ENCODE peak calls at places on chromosomes 3 and 15, in six cellular contexts. A is heart left ventricle, M is A673, I is psoas muscle, J is ovary, P is pancreas. Y is an unnamed sample.

GRCh38 chr3:10194328-10195071 is 29.8 kb downstream of the IRAK2 start:
- DNase-seq in P (no peak), I (peak; percentile 68), A (peak; percentile 34), J (no peak), M (no peak), Y (no peak)

GRCh38 chr3:121660356-121661171 is at the start of gene HCLS1:
- DNase-seq in P (peak; percentile 59), A (peak; percentile 61), M (peak; percentile 86), I (peak; percentile 67), J (no peak), Y (no peak)

GRCh38 chr3:61425356-61425755 is 136.0 kb upstream of the PTPRG start:
- DNase-seq in P (no peak), I (no peak), A (no peak), J (no peak), M (no peak), Y (no peak)

GRCh38 chr3:14414841-14415464 is 12.5 kb downstream of the SLC6A6 start:
- DNase-seq in J (no peak), P (no peak), I (no peak), A (no peak), M (no peak), Y (no peak)

GRCh38 chr3:175940243-175940642 is 1081.1 kb downstream of the NAALADL2 start:
- DNase-seq in P (no peak), I (no peak), A (no peak), M (peak; percentile 16), J (no peak), Y (no peak)

GRCh38 chr3:12556243-12556722 is 604 bp upstream of the MKRN2 start:
- DNase-seq in J (no peak), A (no peak), M (no peak), P (no peak), I (no peak), Y (no peak)

GRCh38 chr3:137762674-137763593 is 1.2 kb upstream of the SOX14 start:
- DNase-seq in I (no peak), A (no peak), M (no peak), P (no peak), J (no peak), Y (no peak)

GRCh38 chr3:29950232-29950631 is 656.2 kb upstream of the TGFBR2 start:
- DNase-seq in J (no peak), I (no peak), M (no peak), P (no peak), A (no peak), Y (no peak)

GRCh38 chr15:80072285-80072684 is 12.8 kb downstream of the ZFAND6 start:
- DNase-seq in J (no peak), I (no peak), A (peak; percentile 26), M (peak; percentile 93), P (no peak), Y (peak; percentile 39)

GRCh38 chr3:195076981-195077610 is 193.9 kb downstream of the XXYLT1 start:
- DNase-seq in J (no peak), P (peak; percentile 42), M (no peak), A (no peak), I (peak; percentile 36), Y (no peak)

GRCh38 chr3:99409961-99410360 is 228.4 kb upstream of the COL8A1 start:
- DNase-seq in J (no peak), I (no peak), P (no peak), M (no peak), A (no peak), Y (no peak)

GRCh38 chr3:192727032-192727847 is at the start of gene FGF12:
- DNase-seq in J (peak; percentile 20), A (peak; percentile 85), P (peak; percentile 79), I (peak; percentile 65), M (peak; percentile 81), Y (peak; percentile 84)

GRCh38 chr3:140731440-140732119 is 53.7 kb downstream of the TRIM42 start:
- DNase-seq in M (no peak), I (no peak), P (no peak), A (no peak), J (no peak), Y (no peak)

GRCh38 chr3:189325454-189325853 is 153.7 kb downstream of the TPRG1 start:
- DNase-seq in A (no peak), I (no peak), P (no peak), M (no peak), J (no peak), Y (no peak)

GRCh38 chr3:169822540-169822939 is 9.8 kb upstream of the LRRC34 start:
- DNase-seq in P (no peak), A (no peak), M (no peak), J (no peak), I (no peak), Y (no peak)

GRCh38 chr3:33855884-33856546 is 57.6 kb downstream of the PDCD6IP start:
- DNase-seq in J (no peak), A (no peak), I (no peak), M (no peak), P (no peak), Y (no peak)

GRCh38 chr3:25350741-25351140 is 77.3 kb upstream of the RARB start:
- DNase-seq in A (no peak), M (no peak), P (no peak), I (no peak), J (no peak), Y (no peak)

GRCh38 chr15:20353966-20354883 is 187.4 kb downstream of the GOLGA6L6 start:
- DNase-seq in J (peak; percentile 11), A (no peak), M (no peak), I (peak; percentile 45), P (no peak), Y (peak; percentile 47)

GRCh38 chr15:65377105-65377975 is 462 bp downstream of the IGDCC3 start:
- DNase-seq in A (no peak), P (peak; percentile 74), M (no peak), I (no peak), J (no peak), Y (no peak)

GRCh38 chr15:32910839-32911238 is 193.0 kb downstream of the GREM1 start:
- DNase-seq in P (no peak), M (no peak), I (no peak), J (no peak), A (no peak), Y (no peak)

GRCh38 chr15:32908135-32908801 is 190.5 kb downstream of the GREM1 start:
- DNase-seq in P (no peak), A (no peak), I (no peak), M (no peak), J (peak; percentile 19), Y (no peak)

GRCh38 chr15:32905481-32905880 is 187.7 kb downstream of the GREM1 start:
- DNase-seq in J (no peak), P (no peak), A (no peak), I (no peak), M (no peak), Y (no peak)

GRCh38 chr15:32909431-32909830 is 191.6 kb downstream of the GREM1 start:
- DNase-seq in A (no peak), I (no peak), J (no peak), P (no peak), M (no peak), Y (no peak)

DNA sequence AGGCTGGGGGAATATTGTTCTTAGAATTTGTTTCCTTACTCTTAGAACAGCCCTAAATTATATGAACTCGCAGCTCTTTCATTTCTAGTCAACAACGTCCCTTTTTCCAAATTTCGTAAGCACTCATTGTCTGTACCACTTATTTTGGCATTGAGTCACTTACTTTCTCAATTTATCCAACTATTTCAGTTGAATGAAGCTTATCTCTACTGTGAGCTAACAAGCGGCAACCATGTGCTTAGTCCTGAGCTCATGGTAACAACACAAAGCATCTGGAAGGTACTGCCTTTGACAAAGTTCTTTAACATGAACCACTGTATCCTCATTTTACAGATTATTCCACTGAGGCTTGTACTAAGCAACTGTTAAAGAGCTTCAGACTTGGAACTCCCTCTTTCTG is 191.1 kb downstream of the GREM1 start:
- DNase-seq in P (no peak), A (no peak), I (no peak), M (no peak), J (no peak), Y (no peak)
- TF ChIP-seq CTCF in P (no peak), A (no peak), I (no peak), M (no peak), J (no peak), Y (no peak)

DNA sequence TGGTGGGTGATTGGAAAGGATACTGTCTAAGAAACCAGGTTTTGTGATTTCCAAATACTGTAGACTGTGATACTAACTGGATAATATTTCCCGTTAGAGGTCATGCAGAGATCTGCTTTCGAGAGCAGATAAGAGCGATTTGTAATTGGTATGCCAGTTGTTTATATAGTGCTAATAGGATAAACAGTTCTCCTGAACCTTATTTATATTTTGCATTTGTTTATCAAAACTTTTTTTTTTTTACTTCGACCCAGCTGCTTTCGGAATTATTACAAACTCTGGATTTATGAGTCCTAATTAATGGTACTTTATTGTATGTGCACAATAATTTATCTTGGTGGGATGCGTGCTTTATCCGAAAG is 62.0 kb downstream of the SMAD6 start:
- DNase-seq in J (no peak), A (no peak), P (no peak), I (no peak), M (no peak), Y (no peak)
- H3K4me1 ChIP-seq in J (peaks cover 32% of the 10 kb centered on the region), A (peaks cover 85% of the 10 kb centered on the region), P (peaks cover 54% of the 10 kb centered on the region), I (peaks cover 12% of the 10 kb centered on the region), M (peaks cover 75% of the 10 kb centered on the region), Y (peaks cover 49% of the 10 kb centered on the region)

GRCh38 chr15:75639709-75640482 is at the start of gene IMP3:
- DNase-seq in M (peak; percentile 99), J (peak; percentile 95), I (peak; percentile 97), A (peak; percentile 95), P (peak; percentile 94), Y (peak; percentile 95)

GRCh38 chr15:75639191-75639708 is 774 bp downstream of the IMP3 start:
- DNase-seq in A (no peak), M (no peak), I (no peak), J (no peak), P (no peak), Y (no peak)

GRCh38 chr15:75641603-75642002 is 1.6 kb upstream of the IMP3 start:
- DNase-seq in A (no peak), I (no peak), M (no peak), J (no peak), P (no peak), Y (no peak)

GRCh38 chr15:75640483-75641175 is 605 bp upstream of the IMP3 start:
- DNase-seq in M (peak; percentile 85), I (no peak), P (no peak), A (no peak), J (no peak), Y (peak; percentile 49)

DNA sequence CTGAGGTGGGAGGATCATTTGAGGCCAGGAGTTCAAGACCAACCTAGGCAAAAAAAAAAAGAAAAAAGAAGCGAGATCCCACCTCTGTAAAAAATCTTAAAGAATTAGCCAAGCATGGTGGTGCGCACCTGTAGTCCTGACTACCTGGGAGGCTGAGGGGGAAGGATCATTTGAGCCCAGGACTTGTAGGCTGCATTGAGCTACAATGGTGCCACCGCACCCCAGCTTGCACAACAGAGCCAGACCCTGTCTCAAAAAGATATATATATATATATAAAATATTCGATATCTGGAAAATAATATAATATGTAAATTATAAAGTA is 1.1 kb upstream of the IMP3 start:
- DNase-seq in P (no peak), A (no peak), M (no peak), J (no peak), I (no peak), Y (no peak)
- TF ChIP-seq CTCF in P (no peak), A (peak; percentile 2), M (no peak), J (no peak), I (no peak), Y (no peak)

DNA sequence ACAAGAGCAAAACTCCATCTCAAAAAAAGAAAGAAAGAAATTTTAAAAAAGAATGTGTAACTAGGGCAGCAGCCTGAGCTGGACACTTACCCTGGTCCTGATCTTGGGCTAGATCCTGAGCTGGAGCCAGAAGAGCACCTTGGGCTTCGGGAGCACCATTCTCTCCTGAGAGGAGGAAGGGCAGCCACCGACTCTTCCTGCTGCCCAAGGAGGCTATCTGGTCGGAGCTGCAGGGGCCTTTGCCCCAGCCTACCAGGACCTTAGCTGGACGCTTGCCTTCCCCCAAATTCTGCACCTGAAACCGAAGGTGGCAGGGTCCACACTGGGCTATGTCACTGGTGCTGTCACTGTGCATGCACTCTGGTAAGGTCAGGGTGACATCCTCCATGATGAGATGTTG is 6.9 kb upstream of the CAMKV start:
- DNase-seq in M (no peak), I (no peak), J (no peak), A (no peak), P (no peak), Y (no peak)
- H3K4me1 ChIP-seq in M (no peaks in the 10 kb centered on the region), I (peaks cover 9% of the 10 kb centered on the region), J (no peaks in the 10 kb centered on the region), A (peaks cover 12% of the 10 kb centered on the region), P (no peaks in the 10 kb centered on the region), Y (peaks cover 52% of the 10 kb centered on the region)

Y was measured in Caco-2.